ENCODE peak calls at places on chromosome 12, in six cellular contexts. One of them, this sample, is unnamed. For H3K4me1, the result is how much of the 10 kb centered on the place peaks cover.

GRCh38 chr12:24991209-24992049 is 42.5 kb upstream of the BCAT1 start:
- DNase-seq in adrenal gland: no peak
- DNase-seq in tibial artery: no peak
- DNase-seq in right cardiac atrium: no peak
- DNase-seq in left lung: no peak
- DNase-seq in uterus: no peak
- DNase-seq in this sample: no peak

GRCh38 chr12:71938728-71939385 is at the start of gene TPH2:
- DNase-seq in uterus: no peak
- DNase-seq in left lung: no peak
- DNase-seq in tibial artery: no peak
- DNase-seq in adrenal gland: peak
- DNase-seq in right cardiac atrium: peak
- DNase-seq in this sample: peak

GRCh38 chr12:107287436-107288413 is 194.4 kb upstream of the CRY1 start:
- DNase-seq in adrenal gland: no peak
- DNase-seq in right cardiac atrium: no peak
- DNase-seq in tibial artery: no peak
- DNase-seq in left lung: no peak
- DNase-seq in uterus: no peak
- DNase-seq in this sample: no peak

GRCh38 chr12:56034586-56035332 is 7.0 kb upstream of the RPS26 start:
- DNase-seq in uterus: no peak
- DNase-seq in tibial artery: no peak
- DNase-seq in adrenal gland: no peak
- DNase-seq in right cardiac atrium: peak
- DNase-seq in left lung: no peak
- DNase-seq in this sample: no peak

GRCh38 chr12:91219511-91219910 is 36.9 kb upstream of the DCN start:
- DNase-seq in right cardiac atrium: no peak
- DNase-seq in uterus: no peak
- DNase-seq in left lung: no peak
- DNase-seq in adrenal gland: no peak
- DNase-seq in tibial artery: no peak
- DNase-seq in this sample: no peak

GRCh38 chr12:118704517-118704916 is 276.8 kb upstream of the SRRM4 start:
- DNase-seq in right cardiac atrium: no peak
- DNase-seq in left lung: no peak
- DNase-seq in adrenal gland: no peak
- DNase-seq in tibial artery: no peak
- DNase-seq in uterus: no peak
- DNase-seq in this sample: no peak

GRCh38 chr12:110965574-110965973 is 45.2 kb upstream of the MYL2 start:
- DNase-seq in uterus: no peak
- DNase-seq in right cardiac atrium: no peak
- DNase-seq in tibial artery: no peak
- DNase-seq in left lung: no peak
- DNase-seq in adrenal gland: no peak
- DNase-seq in this sample: peak

GRCh38 chr12:112524676-112525425 is 106.1 kb downstream of the PTPN11 start:
- DNase-seq in tibial artery: no peak
- DNase-seq in adrenal gland: no peak
- DNase-seq in uterus: no peak
- DNase-seq in right cardiac atrium: no peak
- DNase-seq in left lung: no peak
- DNase-seq in this sample: peak

GRCh38 chr12:12265571-12266388 is 1.1 kb downstream of the LRP6 start:
- DNase-seq in uterus: no peak
- DNase-seq in tibial artery: no peak
- DNase-seq in right cardiac atrium: peak
- DNase-seq in adrenal gland: no peak
- DNase-seq in left lung: no peak
- DNase-seq in this sample: peak

GRCh38 chr12:64088431-64089349 is 133.4 kb downstream of the KICS2 start:
- DNase-seq in tibial artery: peak
- DNase-seq in adrenal gland: peak
- DNase-seq in uterus: peak
- DNase-seq in left lung: no peak
- DNase-seq in right cardiac atrium: peak
- DNase-seq in this sample: peak

GRCh38 chr12:75947171-75947723 is 84.3 kb downstream of the PHLDA1 start:
- DNase-seq in adrenal gland: no peak
- DNase-seq in right cardiac atrium: no peak
- DNase-seq in uterus: no peak
- DNase-seq in left lung: no peak
- DNase-seq in tibial artery: no peak
- DNase-seq in this sample: no peak

GRCh38 chr12:75944097-75944904 is 87.3 kb downstream of the PHLDA1 start:
- DNase-seq in left lung: no peak
- DNase-seq in right cardiac atrium: no peak
- DNase-seq in uterus: no peak
- DNase-seq in adrenal gland: no peak
- DNase-seq in tibial artery: no peak
- DNase-seq in this sample: peak

GRCh38 chr12:75945581-75945980 is 86.0 kb downstream of the PHLDA1 start:
- DNase-seq in left lung: no peak
- DNase-seq in tibial artery: no peak
- DNase-seq in uterus: no peak
- DNase-seq in adrenal gland: no peak
- DNase-seq in right cardiac atrium: no peak
- DNase-seq in this sample: no peak

GRCh38 chr12:75943730-75944096 is 87.9 kb downstream of the PHLDA1 start:
- DNase-seq in right cardiac atrium: no peak
- DNase-seq in uterus: no peak
- DNase-seq in adrenal gland: no peak
- DNase-seq in left lung: no peak
- DNase-seq in tibial artery: no peak
- DNase-seq in this sample: no peak

GRCh38 chr12:75944905-75945412 is 86.6 kb downstream of the PHLDA1 start:
- DNase-seq in uterus: no peak
- DNase-seq in tibial artery: no peak
- DNase-seq in left lung: no peak
- DNase-seq in right cardiac atrium: no peak
- DNase-seq in adrenal gland: no peak
- DNase-seq in this sample: no peak
- H3K4me3 ChIP-seq in uterus: no peak
- H3K4me3 ChIP-seq in tibial artery: no peak
- H3K4me3 ChIP-seq in left lung: no peak
- H3K4me3 ChIP-seq in right cardiac atrium: no peak
- H3K4me3 ChIP-seq in adrenal gland: no peak
- H3K4me3 ChIP-seq in this sample: no peak

GRCh38 chr12:93818488-93819047 is 141.4 kb downstream of the CRADD start:
- DNase-seq in left lung: no peak
- DNase-seq in tibial artery: no peak
- DNase-seq in uterus: peak
- DNase-seq in adrenal gland: no peak
- DNase-seq in right cardiac atrium: peak
- DNase-seq in this sample: no peak
- H3K4me1 ChIP-seq in left lung: under half
- H3K4me1 ChIP-seq in tibial artery: under half
- H3K4me1 ChIP-seq in uterus: under half
- H3K4me1 ChIP-seq in adrenal gland: under half
- H3K4me1 ChIP-seq in right cardiac atrium: under half
- H3K4me1 ChIP-seq in this sample: under half

DNA sequence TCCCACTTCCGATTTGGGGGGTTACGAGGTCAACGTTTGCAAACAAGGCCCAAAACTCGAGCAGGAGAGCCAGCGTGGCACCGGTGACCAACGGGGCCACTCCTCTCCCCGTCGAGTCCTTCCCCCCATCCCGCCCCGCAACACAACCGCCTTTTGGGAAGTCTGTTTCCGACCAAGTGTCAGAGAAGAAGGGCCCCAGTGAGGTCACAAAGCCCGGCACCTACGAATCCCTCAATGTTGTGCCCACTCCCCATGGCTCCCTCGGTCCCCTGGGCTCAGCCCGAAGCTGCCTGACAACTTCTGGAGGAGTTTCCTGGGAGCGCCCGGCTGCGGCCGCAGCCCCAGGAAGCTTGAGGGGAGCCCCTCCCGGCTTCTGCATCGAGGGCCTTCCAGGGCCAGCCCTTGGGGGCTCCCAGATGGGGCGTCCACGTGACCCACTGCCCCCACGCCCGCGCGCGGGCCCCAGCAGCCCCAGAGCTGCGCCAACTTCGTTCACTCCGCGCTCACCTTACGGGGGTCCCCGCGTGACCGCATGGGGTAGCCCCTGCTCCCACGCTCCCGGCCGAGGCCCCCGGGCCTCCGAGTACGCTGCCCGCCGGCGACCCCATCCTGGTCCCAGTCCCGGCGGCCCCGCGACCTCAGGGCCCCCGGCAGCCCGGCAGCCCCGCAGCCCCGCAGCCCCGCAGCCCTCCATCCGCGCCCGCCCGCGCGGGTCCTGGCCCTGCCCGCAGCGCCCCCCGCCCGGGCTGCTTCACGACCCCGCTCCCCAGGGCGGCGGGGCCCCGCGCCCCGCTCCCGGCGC is 1.1 kb downstream of the CDK2AP1 start:
- DNase-seq in tibial artery: no peak
- DNase-seq in uterus: peak
- DNase-seq in adrenal gland: peak
- DNase-seq in right cardiac atrium: peak
- DNase-seq in left lung: peak
- DNase-seq in this sample: peak
- H3K27ac ChIP-seq in tibial artery: peak
- H3K27ac ChIP-seq in uterus: peak
- H3K27ac ChIP-seq in adrenal gland: no peak
- H3K27ac ChIP-seq in right cardiac atrium: peak
- H3K27ac ChIP-seq in left lung: peak
- H3K27ac ChIP-seq in this sample: peak

GRCh38 chr12:124745891-124746570 is 117.6 kb downstream of the SCARB1 start:
- DNase-seq in adrenal gland: peak
- DNase-seq in uterus: peak
- DNase-seq in left lung: peak
- DNase-seq in right cardiac atrium: peak
- DNase-seq in tibial artery: peak
- DNase-seq in this sample: peak
- H3K4me3 ChIP-seq in adrenal gland: no peak
- H3K4me3 ChIP-seq in uterus: no peak
- H3K4me3 ChIP-seq in left lung: no peak
- H3K4me3 ChIP-seq in right cardiac atrium: no peak
- H3K4me3 ChIP-seq in tibial artery: no peak
- H3K4me3 ChIP-seq in this sample: peak

GRCh38 chr12:108683906-108684556 is 47.3 kb downstream of the CORO1C start:
- DNase-seq in uterus: no peak
- DNase-seq in right cardiac atrium: no peak
- DNase-seq in left lung: no peak
- DNase-seq in tibial artery: no peak
- DNase-seq in adrenal gland: no peak
- DNase-seq in this sample: no peak

GRCh38 chr12:108690191-108690518 is 41.2 kb downstream of the CORO1C start:
- DNase-seq in left lung: no peak
- DNase-seq in tibial artery: no peak
- DNase-seq in right cardiac atrium: no peak
- DNase-seq in adrenal gland: no peak
- DNase-seq in uterus: no peak
- DNase-seq in this sample: no peak

GRCh38 chr12:108685469-108686247 is 45.7 kb downstream of the CORO1C start:
- DNase-seq in adrenal gland: no peak
- DNase-seq in left lung: no peak
- DNase-seq in uterus: no peak
- DNase-seq in right cardiac atrium: no peak
- DNase-seq in tibial artery: no peak
- DNase-seq in this sample: no peak

GRCh38 chr12:108689314-108690190 is 41.8 kb downstream of the CORO1C start:
- DNase-seq in left lung: no peak
- DNase-seq in uterus: no peak
- DNase-seq in adrenal gland: peak
- DNase-seq in right cardiac atrium: peak
- DNase-seq in tibial artery: peak
- DNase-seq in this sample: peak

DNA sequence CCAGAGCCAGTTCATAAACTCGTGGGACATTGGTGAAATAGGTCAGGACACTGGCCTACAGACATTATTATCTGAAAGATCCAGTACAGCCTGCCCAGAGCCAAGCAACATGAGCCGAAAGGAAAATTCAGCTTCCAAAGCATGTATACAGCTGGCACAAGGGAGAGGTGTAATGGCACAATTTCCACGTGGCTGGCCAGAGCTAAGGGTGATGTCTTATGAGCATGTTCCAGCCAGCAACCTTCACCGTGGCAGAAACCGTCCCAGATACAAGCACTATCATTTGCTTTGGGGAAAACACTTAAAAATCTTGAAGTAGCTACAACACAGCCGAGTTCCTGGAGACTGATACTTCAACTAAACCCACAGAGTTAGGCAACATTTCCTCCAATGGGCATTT is 44.6 kb downstream of the CORO1C start:
- DNase-seq in right cardiac atrium: peak
- DNase-seq in uterus: no peak
- DNase-seq in left lung: no peak
- DNase-seq in tibial artery: peak
- DNase-seq in adrenal gland: peak
- DNase-seq in this sample: no peak
- H3K4me1 ChIP-seq in right cardiac atrium: under half
- H3K4me1 ChIP-seq in uterus: under half
- H3K4me1 ChIP-seq in left lung: half or more
- H3K4me1 ChIP-seq in tibial artery: half or more
- H3K4me1 ChIP-seq in adrenal gland: under half
- H3K4me1 ChIP-seq in this sample: under half